ENCODE peak calls at places on chromosomes 13 and 19, in eight cellular contexts. Y is thoracic aorta, N is RWPE1, K is foreskin fibroblast, D is tibial nerve, B is AG09319, S is cardiac muscle cell, A is GM12865. Z is an unnamed sample.
A peak's percentile ranks its signal among the peaks of the same experiment; 100 is the strongest.

GRCh38 chr13:50707533-50708096 is 135.9 kb downstream of the DLEU7 start:
- DNase-seq in N (no peak), D (no peak), B (no peak), K (no peak), Y (no peak), S (no peak), A (no peak), Z (no peak)

GRCh38 chr19:42316223-42317211 is 3.4 kb downstream of the TMEM145 start:
- DNase-seq in K (peak; percentile 45), B (no peak), S (no peak), D (no peak), A (peak; percentile 76), Y (no peak), N (no peak), Z (no peak)

GRCh38 chr19:1315470-1316166 is 29.9 kb downstream of the EFNA2 start:
- DNase-seq in Y (no peak), A (peak; percentile 59), S (peak; percentile 67), N (peak; percentile 66), D (no peak), B (no peak), K (peak; percentile 77), Z (no peak)

GRCh38 chr13:26168276-26168814 is 53.8 kb downstream of the RNF6 start:
- DNase-seq in S (no peak), N (no peak), D (no peak), A (no peak), K (peak; percentile 40), B (no peak), Y (no peak), Z (no peak)

GRCh38 chr19:40718774-40719391 is 2.0 kb downstream of the ITPKC start:
- DNase-seq in A (peak; percentile 56), B (no peak), S (peak; percentile 61), K (peak; percentile 88), Y (no peak), N (peak; percentile 87), D (peak; percentile 58), Z (no peak)

GRCh38 chr13:74158028-74158427 is 23.8 kb upstream of the KLF12 start:
- DNase-seq in Y (no peak), N (no peak), B (peak; percentile 1), S (no peak), K (peak; percentile 43), A (no peak), D (no peak), Z (no peak)

GRCh38 chr19:4119763-4120162 is 4.2 kb downstream of the MAP2K2 start:
- DNase-seq in S (no peak), D (no peak), N (no peak), Y (no peak), A (no peak), B (no peak), K (no peak), Z (no peak)

GRCh38 chr13:30266751-30267150 is 40.6 kb downstream of the KATNAL1 start:
- DNase-seq in A (no peak), D (no peak), Y (no peak), B (no peak), K (no peak), N (no peak), S (no peak), Z (no peak)

GRCh38 chr13:75217949-75218348 is 264.0 kb downstream of the TBC1D4 start:
- DNase-seq in S (peak; percentile 28), N (no peak), Y (no peak), A (no peak), D (no peak), B (peak; percentile 31), K (peak; percentile 42), Z (no peak)

GRCh38 chr19:1932395-1932794 is 8.6 kb upstream of the CSNK1G2 start:
- DNase-seq in B (no peak), Y (no peak), A (no peak), N (no peak), K (no peak), S (no peak), D (no peak), Z (no peak)

GRCh38 chr19:54521860-54522513 is 19.4 kb downstream of the LAIR2 start:
- DNase-seq in N (no peak), A (peak; percentile 52), S (no peak), Y (no peak), D (no peak), B (no peak), K (no peak), Z (no peak)

GRCh38 chr13:73090116-73090811 is 31.5 kb downstream of the KLF5 start:
- DNase-seq in K (peak; percentile 80), Y (no peak), S (no peak), B (peak; percentile 5), N (peak; percentile 92), D (no peak), A (peak; percentile 17), Z (no peak)

GRCh38 chr13:43085545-43085944 is 62.2 kb downstream of the DNAJC15 start:
- DNase-seq in K (peak; percentile 69), N (peak; percentile 20), S (peak; percentile 42), D (no peak), B (no peak), A (peak; percentile 34), Y (no peak), Z (no peak)

GRCh38 chr19:51158474-51159129 is 16.5 kb downstream of the SIGLEC7 start:
- DNase-seq in D (no peak), A (peak; percentile 66), N (peak; percentile 39), B (no peak), K (peak; percentile 25), Y (no peak), S (peak; percentile 47), Z (no peak)

GRCh38 chr13:48818495-48818961 is 157.2 kb upstream of the FNDC3A start:
- DNase-seq in B (peak; percentile 88), Y (no peak), N (peak; percentile 51), A (no peak), K (peak; percentile 94), S (no peak), D (no peak), Z (no peak)

GRCh38 chr19:4096049-4096892 is 27.7 kb downstream of the MAP2K2 start:
- DNase-seq in A (no peak), N (no peak), B (no peak), D (no peak), K (no peak), S (no peak), Y (no peak), Z (peak; percentile 78)

GRCh38 chr13:94706854-94707399 is 5.4 kb downstream of the SOX21 start:
- DNase-seq in D (no peak), B (no peak), K (no peak), A (no peak), S (no peak), N (no peak), Y (no peak), Z (no peak)

GRCh38 chr13:44300895-44301638 is 72.6 kb upstream of the SERP2 start:
- DNase-seq in A (peak; percentile 82), K (peak; percentile 82), D (no peak), N (peak; percentile 92), B (no peak), S (peak; percentile 56), Y (no peak), Z (no peak)

GRCh38 chr19:38039966-38040365 is 133.0 kb downstream of the SIPA1L3 start:
- DNase-seq in Y (no peak), A (no peak), K (peak; percentile 90), B (no peak), N (peak; percentile 66), D (no peak), S (no peak), Z (no peak)

GRCh38 chr19:10634430-10634829 is 9.1 kb downstream of the SLC44A2 start:
- DNase-seq in N (no peak), D (no peak), A (no peak), Y (no peak), K (no peak), S (no peak), B (no peak), Z (no peak)

DNA sequence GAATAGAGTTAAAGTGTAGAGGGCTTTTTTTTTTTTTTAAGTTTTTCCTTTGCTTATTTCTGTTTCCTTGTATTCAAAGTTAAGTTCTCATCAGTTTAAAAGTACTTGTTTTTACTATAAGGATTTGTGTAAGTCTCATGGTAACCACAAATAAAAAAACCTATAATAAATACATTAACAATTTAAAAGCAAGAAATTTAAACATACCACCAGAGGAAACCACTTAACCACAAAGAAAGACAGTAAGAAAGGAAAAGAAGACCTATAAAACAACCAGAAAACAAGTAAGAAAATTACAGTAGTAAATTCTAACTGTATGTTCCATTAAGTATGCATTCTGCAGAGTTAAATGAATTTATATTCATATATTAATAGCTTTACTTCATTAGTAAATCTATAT is 999.1 kb upstream of the ATXN8OS start:
- DNase-seq in A (no peak), Y (no peak), D (no peak), K (no peak), B (no peak), N (no peak), S (no peak), Z (no peak)
- TF ChIP-seq CTCF in A (no peak), Y (no peak), D (no peak), K (no peak), B (no peak), N (no peak), S (no peak), Z (no peak)

GRCh38 chr13:114244637-114245036 is 9.9 kb downstream of the CDC16 start:
- DNase-seq in N (no peak), S (no peak), D (no peak), B (no peak), K (no peak), A (no peak), Y (no peak), Z (no peak)
- TF ChIP-seq CTCF in N (no peak), S (no peak), D (no peak), B (no peak), K (no peak), A (no peak), Y (no peak), Z (no peak)

GRCh38 chr13:20109037-20109436 is 51.8 kb downstream of the GJA3 start:
- DNase-seq in N (no peak), B (no peak), A (no peak), D (no peak), Y (no peak), K (no peak), S (no peak), Z (no peak)
- TF ChIP-seq CTCF in N (no peak), B (no peak), A (no peak), D (no peak), Y (no peak), K (no peak), S (no peak), Z (no peak)

DNA sequence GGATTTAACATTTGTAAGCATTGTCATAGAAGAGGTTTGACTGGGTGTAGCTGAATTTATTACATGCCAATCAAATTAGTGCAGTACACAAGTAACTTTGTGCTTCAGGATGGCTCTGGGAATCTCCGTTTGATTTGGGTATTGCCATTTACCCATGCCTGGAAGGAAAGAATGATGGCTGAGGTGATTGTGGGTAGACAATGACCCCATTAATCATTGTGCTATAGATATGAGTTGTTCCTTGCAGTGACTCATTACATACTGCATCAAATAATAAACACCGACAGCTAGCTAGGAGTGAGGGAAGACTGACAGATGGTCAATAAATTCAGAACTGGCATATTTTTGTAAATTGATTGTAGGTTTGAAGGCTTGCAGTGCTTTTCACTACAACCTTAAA is 1069.6 kb downstream of the DIAPH3 start:
- DNase-seq in N (peak; percentile 18), K (no peak), Y (no peak), S (no peak), B (no peak), D (no peak), A (no peak), Z (no peak)
- TF ChIP-seq CTCF in N (no peak), K (no peak), Y (no peak), S (no peak), B (no peak), D (no peak), A (no peak), Z (no peak)